ENCODE peak calls at places on chromosomes 1 and 21, in nine cellular contexts. P is pancreas; Q is thyroid gland; E is psoas muscle; S is ovary; B is CD4-positive, alpha-beta memory T cell; Y is IMR-90; O is uterus; J is GM23248. K is an unnamed sample. For H3K9me3 and H3K4me1, the result is how much of the 10 kb centered on the place peaks cover.

GRCh38 chr1:208450958-208451357 is 206.8 kb upstream of the PLXNA2 start:
- DNase-seq in P (no peak), Q (no peak), E (no peak), S (no peak), B (no peak), Y (no peak), O (no peak), J (no peak), K (no peak)

GRCh38 chr1:26696645-26697440 is 1.0 kb downstream of the ARID1A start:
- DNase-seq in P (peak), Q (peak), E (peak), S (peak), B (peak), Y (no peak), O (peak), J (peak), K (no peak)

GRCh38 chr1:10721381-10722321 is 74.8 kb downstream of the CASZ1 start:
- DNase-seq in P (no peak), Q (no peak), E (no peak), S (no peak), B (no peak), Y (no peak), O (no peak), J (no peak), K (no peak)

GRCh38 chr1:150022357-150022756 is 11.8 kb upstream of the OTUD7B start:
- DNase-seq in P (no peak), Q (peak), E (no peak), S (no peak), B (no peak), Y (no peak), O (no peak), J (no peak), K (no peak)

GRCh38 chr1:173190101-173190895 is 16.8 kb downstream of the TNFSF4 start:
- DNase-seq in P (peak), Q (peak), E (peak), S (peak), B (no peak), Y (peak), O (peak), J (peak), K (no peak)

GRCh38 chr1:3918966-3919611 is 19.0 kb upstream of the C1orf174 start:
- DNase-seq in P (no peak), Q (no peak), E (no peak), S (no peak), B (no peak), Y (no peak), O (no peak), J (no peak), K (no peak)

GRCh38 chr1:42891471-42891870 is 45.1 kb downstream of the ZNF691 start:
- DNase-seq in P (no peak), Q (peak), E (no peak), S (no peak), B (no peak), Y (no peak), O (no peak), J (no peak), K (no peak)

GRCh38 chr1:7014640-7014930 is 229.3 kb downstream of the CAMTA1 start:
- DNase-seq in P (no peak), Q (no peak), E (no peak), S (no peak), B (no peak), Y (no peak), O (no peak), J (no peak), K (no peak)

GRCh38 chr21:41171210-41171609 is 3.2 kb downstream of the BACE2 start:
- DNase-seq in P (peak), Q (peak), E (peak), S (no peak), B (no peak), Y (no peak), O (no peak), J (no peak), K (no peak)

GRCh38 chr1:26161408-26162219 is 2.7 kb downstream of the FAM110D start:
- DNase-seq in P (peak), Q (peak), E (peak), S (peak), B (no peak), Y (peak), O (peak), J (peak), K (no peak)

GRCh38 chr1:4687943-4688342 is 33.5 kb downstream of the AJAP1 start:
- DNase-seq in P (no peak), Q (no peak), E (no peak), S (no peak), B (no peak), Y (no peak), O (no peak), J (no peak), K (no peak)

GRCh38 chr1:43854473-43854872 is 79.1 kb upstream of the ARTN start:
- DNase-seq in P (no peak), Q (no peak), E (no peak), S (no peak), B (no peak), Y (no peak), O (no peak), J (no peak), K (no peak)

GRCh38 chr1:162632743-162633326 is 571 bp downstream of the DDR2 start:
- DNase-seq in P (no peak), Q (no peak), E (no peak), S (peak), B (no peak), Y (peak), O (peak), J (peak), K (no peak)

GRCh38 chr1:151513626-151514101 is 2.5 kb downstream of the CGN start:
- DNase-seq in P (peak), Q (peak), E (no peak), S (no peak), B (no peak), Y (peak), O (no peak), J (peak), K (no peak)

GRCh38 chr1:20732588-20733360 is at the start of gene SH2D5:
- DNase-seq in P (peak), Q (peak), E (peak), S (peak), B (peak), Y (peak), O (peak), J (peak), K (no peak)

GRCh38 chr1:30816211-30817082 is 58.9 kb upstream of the LAPTM5 start:
- DNase-seq in P (peak), Q (peak), E (peak), S (no peak), B (no peak), Y (peak), O (peak), J (peak), K (no peak)

GRCh38 chr1:95990033-95990432 is 731.6 kb upstream of the PTBP2 start:
- DNase-seq in P (no peak), Q (no peak), E (no peak), S (no peak), B (no peak), Y (no peak), O (no peak), J (no peak), K (no peak)

GRCh38 chr1:229557913-229558414 is 543 bp downstream of the ABCB10 start:
- DNase-seq in P (peak), Q (peak), E (peak), S (peak), B (no peak), Y (no peak), O (peak), J (peak), K (no peak)

GRCh38 chr21:42236014-42236413 is 17.1 kb downstream of the ABCG1 start:
- DNase-seq in P (peak), Q (peak), E (peak), S (no peak), B (no peak), Y (no peak), O (no peak), J (no peak), K (no peak)

GRCh38 chr1:97063532-97063931 is 341.9 kb downstream of the PTBP2 start:
- DNase-seq in P (no peak), Q (no peak), E (no peak), S (no peak), B (no peak), Y (no peak), O (no peak), J (no peak), K (no peak)

GRCh38 chr1:50603274-50604271 is 180.3 kb upstream of the DMRTA2 start:
- DNase-seq in P (no peak), Q (no peak), E (no peak), S (no peak), B (no peak), Y (peak), O (no peak), J (peak), K (no peak)

GRCh38 chr1:200888349-200888838 is 6.3 kb upstream of the INAVA start:
- DNase-seq in P (no peak), Q (no peak), E (no peak), S (no peak), B (peak), Y (no peak), O (no peak), J (no peak), K (no peak)

GRCh38 chr1:50697440-50698421 is 262.3 kb downstream of the FAF1 start:
- DNase-seq in P (no peak), Q (no peak), E (no peak), S (no peak), B (no peak), Y (peak), O (no peak), J (peak), K (no peak)

GRCh38 chr1:27331426-27331825 is 9.5 kb downstream of the TMEM222 start:
- DNase-seq in P (no peak), Q (no peak), E (no peak), S (no peak), B (no peak), Y (no peak), O (no peak), J (no peak), K (no peak)

GRCh38 chr1:37035828-37036666 is 1.7 kb upstream of the GRIK3 start:
- DNase-seq in P (no peak), Q (no peak), E (no peak), S (no peak), B (no peak), Y (no peak), O (no peak), J (no peak), K (no peak)

GRCh38 chr1:153443486-153443885 is 17.0 kb downstream of the S100A7 start:
- DNase-seq in P (no peak), Q (no peak), E (no peak), S (no peak), B (no peak), Y (no peak), O (no peak), J (no peak), K (no peak)

GRCh38 chr1:17852383-17852782 is 97.2 kb downstream of the ACTL8 start:
- DNase-seq in P (no peak), Q (peak), E (no peak), S (no peak), B (no peak), Y (no peak), O (no peak), J (no peak), K (no peak)

GRCh38 chr1:68974447-68974846 is 477.6 kb upstream of the DEPDC1 start:
- DNase-seq in P (no peak), Q (no peak), E (no peak), S (no peak), B (no peak), Y (no peak), O (no peak), J (no peak), K (no peak)

GRCh38 chr1:153510984-153511410 is 24.8 kb downstream of the S100A6 start:
- DNase-seq in P (peak), Q (peak), E (peak), S (peak), B (peak), Y (peak), O (peak), J (peak), K (peak)

GRCh38 chr1:82838066-82838465 is 1037.3 kb downstream of the ADGRL2 start:
- DNase-seq in P (no peak), Q (no peak), E (no peak), S (no peak), B (no peak), Y (no peak), O (no peak), J (peak), K (no peak)

GRCh38 chr1:62038594-62039284 is 155.9 kb upstream of the L1TD1 start:
- DNase-seq in P (no peak), Q (no peak), E (no peak), S (no peak), B (no peak), Y (no peak), O (no peak), J (no peak), K (no peak)

GRCh38 chr1:31238986-31239613 is 587 bp downstream of the NKAIN1 start:
- DNase-seq in P (no peak), Q (no peak), E (peak), S (no peak), B (no peak), Y (no peak), O (no peak), J (peak), K (no peak)

DNA sequence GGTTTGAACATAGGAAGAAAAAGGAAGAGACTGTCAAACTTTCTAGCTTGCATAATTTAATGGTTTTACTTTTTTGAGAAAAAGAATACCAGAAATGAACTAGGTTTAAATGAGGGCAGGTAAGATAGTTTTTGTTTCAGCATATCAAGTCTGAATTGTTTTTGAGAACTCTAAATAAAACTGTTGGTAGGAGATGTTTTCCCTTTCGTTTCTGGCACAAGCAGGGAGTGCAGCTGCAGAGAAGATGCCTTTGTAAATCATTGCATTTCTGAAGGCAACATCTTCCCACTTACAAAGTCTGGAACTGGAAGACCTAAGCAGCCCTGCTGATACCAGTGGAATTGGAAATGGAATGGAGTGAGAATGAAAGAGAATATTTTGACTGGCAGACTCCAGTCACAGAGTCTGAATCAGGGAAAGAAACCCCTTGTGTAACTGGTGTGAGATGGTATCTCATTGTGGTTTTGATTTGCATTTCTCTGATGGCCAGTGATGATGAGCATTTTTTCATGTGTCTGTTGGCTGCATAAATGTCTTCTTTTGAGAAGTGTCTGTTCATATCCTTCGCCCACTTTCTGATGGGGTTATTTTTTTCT is 815.6 kb downstream of the LTN1 start:
- DNase-seq in P (no peak), Q (no peak), E (no peak), S (no peak), B (no peak), Y (peak), O (no peak), J (no peak), K (no peak)
- H3K9me3 ChIP-seq in P (under half), Q (under half), E (under half), S (under half), B (under half), Y (under half), O (under half), J (under half), K (under half)

GRCh38 chr1:180144659-180145357 is 9.9 kb upstream of the QSOX1 start:
- DNase-seq in P (no peak), Q (no peak), E (no peak), S (no peak), B (no peak), Y (no peak), O (no peak), J (no peak), K (no peak)
- H3K27ac ChIP-seq in P (no peak), Q (no peak), E (no peak), S (peak), B (no peak), Y (peak), O (peak), J (no peak), K (no peak)

DNA sequence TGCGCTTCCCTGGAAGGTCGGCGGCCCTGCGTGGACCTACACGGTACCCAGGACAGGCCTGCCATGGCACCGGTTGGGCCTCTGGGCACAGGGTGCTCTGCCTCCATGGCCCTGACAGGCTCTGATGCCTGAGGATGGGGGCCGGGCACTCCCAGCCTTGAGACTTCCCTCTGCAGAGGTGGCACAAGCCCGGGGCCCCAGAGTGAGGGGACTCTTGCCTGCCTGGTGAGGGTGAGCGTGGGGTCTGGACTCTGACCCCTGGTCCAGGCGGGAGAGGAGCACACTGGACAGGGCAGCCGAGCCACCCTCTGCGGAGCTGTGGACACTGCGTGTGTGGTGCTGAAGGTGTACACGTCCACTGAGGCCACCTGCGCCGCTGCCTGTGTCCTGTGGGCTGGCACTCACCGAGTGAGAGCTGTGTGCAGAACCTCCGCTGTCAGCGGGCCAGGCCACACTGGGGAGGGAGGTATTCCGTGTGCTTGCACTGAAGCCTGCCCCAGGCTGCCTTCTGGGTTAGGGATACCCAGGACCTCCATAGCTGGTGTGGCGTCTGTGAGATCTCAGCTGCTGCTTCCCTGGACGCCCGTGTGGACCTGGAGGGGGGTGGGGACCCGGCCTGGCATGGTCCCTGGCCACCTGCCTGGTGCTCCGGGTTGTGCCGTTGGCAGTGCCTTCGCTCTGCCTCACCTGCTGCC is 10.4 kb downstream of the SKI start:
- DNase-seq in P (peak), Q (peak), E (peak), S (no peak), B (peak), Y (no peak), O (no peak), J (no peak), K (no peak)
- H3K4me1 ChIP-seq in P (under half), Q (half or more), E (half or more), S (half or more), B (half or more), Y (half or more), O (half or more), J (half or more), K (under half)

GRCh38 chr1:29719253-29719652 is 482.9 kb downstream of the PTPRU start:
- DNase-seq in P (no peak), Q (no peak), E (no peak), S (no peak), B (no peak), Y (peak), O (no peak), J (peak), K (no peak)
- H3K9me3 ChIP-seq in P (under half), Q (under half), E (under half), S (under half), B (under half), Y (under half), O (under half), J (under half), K (under half)

GRCh38 chr21:34080693-34081092 is 7.3 kb downstream of the MRPS6 start:
- DNase-seq in P (no peak), Q (no peak), E (no peak), S (no peak), B (no peak), Y (no peak), O (no peak), J (no peak), K (no peak)

GRCh38 chr21:34076835-34077234 is 3.5 kb downstream of the MRPS6 start:
- DNase-seq in P (no peak), Q (no peak), E (no peak), S (no peak), B (no peak), Y (no peak), O (no peak), J (no peak), K (no peak)

GRCh38 chr21:34075760-34076159 is 2.4 kb downstream of the MRPS6 start:
- DNase-seq in P (no peak), Q (no peak), E (no peak), S (no peak), B (no peak), Y (no peak), O (no peak), J (peak), K (no peak)

GRCh38 chr21:34077888-34078287 is 4.5 kb downstream of the MRPS6 start:
- DNase-seq in P (no peak), Q (no peak), E (no peak), S (no peak), B (no peak), Y (no peak), O (no peak), J (no peak), K (no peak)

GRCh38 chr21:34078915-34079314 is 5.5 kb downstream of the MRPS6 start:
- DNase-seq in P (no peak), Q (peak), E (no peak), S (no peak), B (peak), Y (no peak), O (no peak), J (no peak), K (no peak)
- H3K27ac ChIP-seq in P (no peak), Q (peak), E (peak), S (no peak), B (no peak), Y (no peak), O (no peak), J (no peak), K (no peak)

DNA sequence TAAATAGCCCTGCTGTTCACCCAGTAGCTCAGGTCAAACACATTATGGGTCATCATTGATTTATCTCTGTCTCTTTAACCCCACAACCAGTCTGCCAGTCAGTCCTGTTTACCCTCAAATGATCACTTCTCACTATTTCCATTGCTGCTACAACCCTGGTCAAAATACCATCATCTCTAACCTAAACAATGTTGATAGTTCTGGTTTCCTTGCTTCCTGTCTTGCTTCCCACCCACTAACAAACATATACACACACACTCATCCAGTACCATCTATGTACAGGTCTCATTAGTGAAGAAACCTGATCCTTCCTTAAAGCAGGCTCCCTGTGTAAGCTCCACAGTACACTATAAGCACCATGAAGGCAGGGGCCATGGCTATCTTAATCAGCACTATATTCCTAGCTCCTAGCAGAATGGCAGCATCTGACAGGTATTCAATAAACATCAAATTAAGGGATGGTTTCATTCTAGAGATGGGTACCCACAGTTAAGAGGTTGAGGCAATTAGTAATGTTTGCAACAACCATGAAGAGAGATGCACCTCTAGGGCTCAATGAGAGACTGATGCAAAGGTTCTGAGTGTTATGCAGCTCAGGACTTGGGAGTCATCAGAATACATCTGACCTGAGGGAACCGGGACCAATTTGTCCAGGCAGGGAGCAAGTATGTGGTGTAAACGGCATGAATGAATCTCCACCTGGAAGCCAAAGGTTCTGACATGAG is 10.0 kb upstream of the TGFBR3 start:
- DNase-seq in P (no peak), Q (no peak), E (no peak), S (no peak), B (no peak), Y (peak), O (no peak), J (no peak), K (no peak)
- H3K4me1 ChIP-seq in P (under half), Q (under half), E (under half), S (under half), B (under half), Y (under half), O (under half), J (under half), K (under half)

K was measured in iPS DF 6.9.